ENCODE peak calls at places on chromosomes 1 and 21, in five cellular contexts. S is K562, A is MM.1S, L is fibroblast of lung, J is A673. Z is an unnamed sample.

GRCh38 chr1:75087278-75087677 is 46.9 kb upstream of the LHX8 start:
- DNase-seq in L (peak), A (no peak), J (no peak), S (no peak), Z (no peak)

GRCh38 chr1:90899263-90899662 is 122.6 kb downstream of the ZNF644 start:
- DNase-seq in L (no peak), J (no peak), A (no peak), S (no peak), Z (no peak)

GRCh38 chr1:158793604-158794003 is 12.6 kb upstream of the OR6N2 start:
- DNase-seq in L (no peak), A (peak), S (peak), J (no peak), Z (peak)

GRCh38 chr1:63051886-63052285 is 268.0 kb downstream of the ATG4C start:
- DNase-seq in L (no peak), S (no peak), A (no peak), J (no peak), Z (no peak)

GRCh38 chr1:19067187-19067911 is 110.9 kb upstream of the IFFO2 start:
- DNase-seq in A (no peak), S (no peak), L (no peak), J (no peak), Z (peak)

GRCh38 chr1:91523462-91523861 is 22.8 kb downstream of the CDC7 start:
- DNase-seq in J (no peak), S (no peak), L (no peak), A (no peak), Z (no peak)

GRCh38 chr1:2003564-2004131 is at the start of gene CFAP74:
- DNase-seq in J (peak), A (no peak), L (peak), S (peak), Z (peak)

GRCh38 chr1:160664573-160665051 is 17.8 kb upstream of the SLAMF1 start:
- DNase-seq in J (no peak), S (no peak), L (no peak), A (peak), Z (no peak)

GRCh38 chr1:82321794-82322193 is 521.1 kb downstream of the ADGRL2 start:
- DNase-seq in J (no peak), A (no peak), S (no peak), L (peak), Z (no peak)

GRCh38 chr1:53580009-53580400 is 120.8 kb downstream of the DMRTB1 start:
- DNase-seq in L (no peak), J (no peak), A (no peak), S (no peak), Z (no peak)

GRCh38 chr1:12276225-12276624 is 46.4 kb downstream of the VPS13D start:
- DNase-seq in L (peak), A (peak), S (peak), J (peak), Z (peak)

GRCh38 chr1:240644732-240645131 is 32.8 kb upstream of the GREM2 start:
- DNase-seq in L (peak), S (no peak), A (no peak), J (no peak), Z (no peak)

GRCh38 chr1:170145691-170146676 is at the start of gene NTMT2:
- DNase-seq in J (peak), L (peak), A (no peak), S (no peak), Z (peak)

GRCh38 chr1:15816674-15817073 is 9.2 kb upstream of the UQCRHL start:
- DNase-seq in L (no peak), A (no peak), S (no peak), J (no peak), Z (no peak)

GRCh38 chr1:7221823-7222462 is 436.7 kb downstream of the CAMTA1 start:
- DNase-seq in A (no peak), J (no peak), S (no peak), L (peak), Z (no peak)

GRCh38 chr1:57623791-57624538 is 200.1 kb upstream of the DAB1 start:
- DNase-seq in J (no peak), L (no peak), A (no peak), S (no peak), Z (no peak)

GRCh38 chr1:185850366-185850765 is 116.2 kb downstream of the HMCN1 start:
- DNase-seq in S (no peak), J (no peak), A (no peak), L (peak), Z (peak)

GRCh38 chr21:43867936-43868335 is 2.9 kb downstream of the AGPAT3 start:
- DNase-seq in S (no peak), A (no peak), J (no peak), L (no peak), Z (no peak)

GRCh38 chr1:228748431-228748830 is 13.2 kb downstream of the RHOU start:
- DNase-seq in J (no peak), A (no peak), S (no peak), L (no peak), Z (no peak)

GRCh38 chr1:38266197-38266520 is 219.6 kb upstream of the POU3F1 start:
- DNase-seq in S (no peak), L (no peak), J (no peak), A (no peak), Z (no peak)

GRCh38 chr1:157095091-157095490 is 4.5 kb downstream of the ETV3L start:
- DNase-seq in J (no peak), S (no peak), L (no peak), A (no peak), Z (no peak)

GRCh38 chr1:156666862-156667609 is 10.2 kb downstream of the NES start:
- DNase-seq in S (no peak), A (no peak), J (no peak), L (peak), Z (no peak)

GRCh38 chr1:1157914-1158710 is 15.6 kb upstream of the TTLL10 start:
- DNase-seq in L (peak), A (no peak), J (peak), S (peak), Z (peak)

GRCh38 chr1:5906116-5906515 is 86.1 kb downstream of the NPHP4 start:
- DNase-seq in S (no peak), A (no peak), J (no peak), L (no peak), Z (no peak)

GRCh38 chr1:80534606-80535360 is 1266.0 kb upstream of the ADGRL2 start:
- DNase-seq in L (peak), S (no peak), J (peak), A (no peak), Z (no peak)

GRCh38 chr1:41892211-41892840 is 26.4 kb downstream of the HIVEP3 start:
- DNase-seq in J (no peak), L (no peak), A (peak), S (no peak), Z (no peak)

GRCh38 chr21:41768371-41769042 is 1.7 kb upstream of the RIPK4 start:
- DNase-seq in S (no peak), J (peak), L (peak), A (no peak), Z (peak)

GRCh38 chr1:198922638-198923430 is 284.0 kb downstream of the PTPRC start:
- DNase-seq in J (no peak), A (no peak), S (no peak), L (peak), Z (no peak)

GRCh38 chr1:165481820-165482532 is 37.0 kb upstream of the RXRG start:
- DNase-seq in A (peak), L (peak), J (peak), S (no peak), Z (no peak)

GRCh38 chr1:220321758-220322157 is 49.5 kb upstream of the RAB3GAP2 start:
- DNase-seq in J (no peak), S (no peak), L (no peak), A (no peak), Z (no peak)

GRCh38 chr21:46116846-46117585 is 19.1 kb downstream of the COL6A2 start:
- DNase-seq in S (no peak), J (no peak), A (no peak), L (no peak), Z (no peak)

GRCh38 chr1:34165422-34165921 is 442 bp upstream of the CSMD2 start:
- DNase-seq in S (no peak), J (no peak), A (no peak), L (peak), Z (peak)

GRCh38 chr1:34162852-34163766 is 1.9 kb downstream of the CSMD2 start:
- DNase-seq in A (peak), L (peak), J (peak), S (peak), Z (peak)

GRCh38 chr1:34166191-34167090 is 1.4 kb upstream of the CSMD2 start:
- DNase-seq in L (peak), S (no peak), J (peak), A (no peak), Z (peak)

GRCh38 chr1:34164510-34165381 is at the start of gene CSMD2:
- DNase-seq in J (peak), S (no peak), L (peak), A (no peak), Z (peak)

GRCh38 chr1:34163792-34164509 is 1.1 kb downstream of the CSMD2 start:
- DNase-seq in A (peak), S (no peak), J (peak), L (peak), Z (peak)
- TF ChIP-seq EZH2 in A (no peak), S (no peak), J (peak), L (no peak), Z (peak)

GRCh38 chr1:116485071-116485735 is 85.6 kb downstream of the CD58 start:
- DNase-seq in L (peak), J (peak), A (peak), S (peak), Z (peak)

GRCh38 chr1:116485976-116486375 is 84.8 kb downstream of the CD58 start:
- DNase-seq in L (peak), A (no peak), S (no peak), J (no peak), Z (no peak)

GRCh38 chr1:116487583-116487982 is 83.2 kb downstream of the CD58 start:
- DNase-seq in S (no peak), J (no peak), L (no peak), A (no peak), Z (no peak)

GRCh38 chr1:116487016-116487415 is 83.8 kb downstream of the CD58 start:
- DNase-seq in S (no peak), A (no peak), J (no peak), L (no peak), Z (no peak)

GRCh38 chr1:116486424-116486823 is 84.4 kb downstream of the CD58 start:
- DNase-seq in S (no peak), J (no peak), A (no peak), L (peak), Z (no peak)
- TF ChIP-seq CTCF in S (no peak), J (no peak), A (no peak), L (no peak), Z (no peak)

GRCh38 chr1:21813542-21813941 is 1.5 kb downstream of the LDLRAD2 start:
- DNase-seq in A (no peak), J (no peak), L (no peak), S (no peak), Z (no peak)

GRCh38 chr1:21815724-21816311 is 3.8 kb downstream of the LDLRAD2 start:
- DNase-seq in S (no peak), J (no peak), L (peak), A (no peak), Z (no peak)

GRCh38 chr1:21814981-21815583 is 3.0 kb downstream of the LDLRAD2 start:
- DNase-seq in S (no peak), L (no peak), J (no peak), A (no peak), Z (no peak)

GRCh38 chr1:21816602-21817302 is 4.7 kb downstream of the LDLRAD2 start:
- DNase-seq in S (no peak), L (peak), J (no peak), A (no peak), Z (no peak)

DNA sequence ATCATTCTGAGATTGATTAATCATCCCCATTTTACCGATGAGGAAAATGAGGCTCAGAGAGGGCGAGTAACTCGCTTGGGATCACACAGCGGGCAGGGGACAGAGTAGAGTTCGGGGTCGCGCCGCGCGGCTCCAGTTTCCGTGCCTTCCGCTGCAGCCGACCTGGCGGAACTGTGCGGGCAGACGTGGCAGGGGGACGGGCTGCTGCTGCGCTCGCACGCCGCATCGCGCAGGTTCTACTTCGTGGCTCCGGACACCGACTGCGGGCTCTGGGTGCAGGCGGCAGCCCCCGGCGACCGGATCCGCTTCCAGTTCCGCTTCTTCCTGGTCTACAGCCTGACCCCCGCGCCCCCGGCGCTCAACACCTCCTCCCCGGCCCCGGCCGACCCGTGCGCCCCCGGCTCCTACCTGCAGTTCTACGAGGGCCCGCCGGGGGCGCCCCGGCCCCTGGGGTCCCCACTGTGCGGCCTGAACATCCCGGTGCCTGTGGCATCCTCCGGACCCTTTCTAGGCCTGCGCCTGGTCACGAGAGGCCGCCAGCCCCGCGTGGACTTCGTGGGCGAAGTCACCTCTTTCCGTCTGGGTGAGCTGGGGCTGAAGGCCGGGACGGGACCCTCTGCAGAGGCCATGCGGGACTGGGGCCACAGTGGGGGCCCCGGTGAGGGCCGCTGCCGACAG is 2.3 kb downstream of the LDLRAD2 start:
- DNase-seq in J (no peak), A (no peak), S (peak), L (peak), Z (peak)
- TF ChIP-seq EZH2 in J (no peak), A (no peak), S (no peak), L (no peak), Z (peak)

GRCh38 chr1:83554174-83554573 is 444.8 kb downstream of the TTLL7 start:
- DNase-seq in J (no peak), S (no peak), L (no peak), A (no peak), Z (peak)
- TF ChIP-seq CTCF in J (no peak), S (no peak), L (peak), A (no peak), Z (no peak)